ENCODE peak calls at places on chromosomes 13 and 19, in ten cellular contexts. V is AG04450, H is heart left ventricle, X is upper lobe of right lung, E is SK-N-SH, U is fibroblast of lung, R is brain microvascular endothelial cell, J is substantia nigra, P is ascending aorta, B is heart right ventricle. Z is an unnamed sample.

GRCh38 chr19:44113784-44114390 is 688 bp downstream of the ZNF225 start:
- DNase-seq in V (no peak), H (no peak), X (no peak), E (peak), U (no peak), R (no peak), J (no peak), P (no peak), B (no peak), Z (no peak)

GRCh38 chr13:95533545-95534135 is 18.9 kb upstream of the CLDN10 start:
- DNase-seq in V (no peak), H (no peak), X (no peak), E (no peak), U (no peak), R (no peak), J (no peak), P (no peak), B (no peak), Z (no peak)

GRCh38 chr19:33815410-33816340 is 19.0 kb downstream of the KCTD15 start:
- DNase-seq in V (no peak), H (peak), X (peak), E (peak), U (peak), R (peak), J (no peak), P (peak), B (no peak), Z (no peak)

GRCh38 chr13:68748038-68748437 is 1359.6 kb upstream of the ATXN8OS start:
- DNase-seq in V (no peak), H (no peak), X (no peak), E (no peak), U (peak), R (no peak), J (no peak), P (no peak), B (no peak), Z (no peak)

GRCh38 chr19:677601-678380 is 1.6 kb downstream of the FSTL3 start:
- DNase-seq in V (no peak), H (no peak), X (peak), E (no peak), U (peak), R (peak), J (no peak), P (no peak), B (no peak), Z (no peak)

GRCh38 chr19:42253245-42254082 is 1.5 kb downstream of the ERF start:
- DNase-seq in V (no peak), H (peak), X (peak), E (peak), U (peak), R (no peak), J (peak), P (peak), B (peak), Z (peak)

GRCh38 chr19:48490980-48491792 is 20.4 kb downstream of the LMTK3 start:
- DNase-seq in V (no peak), H (no peak), X (peak), E (peak), U (no peak), R (no peak), J (no peak), P (no peak), B (no peak), Z (peak)

GRCh38 chr13:29847501-29847983 is 2.9 kb downstream of the UBL3 start:
- DNase-seq in V (no peak), H (no peak), X (no peak), E (peak), U (peak), R (peak), J (peak), P (no peak), B (no peak), Z (no peak)

GRCh38 chr13:65829241-65830008 is 1400.7 kb downstream of the PCDH9 start:
- DNase-seq in V (no peak), H (no peak), X (no peak), E (no peak), U (no peak), R (no peak), J (no peak), P (no peak), B (no peak), Z (no peak)

GRCh38 chr19:13055213-13056051 is 47.2 kb downstream of the LYL1 start:
- DNase-seq in V (peak), H (peak), X (peak), E (peak), U (peak), R (peak), J (peak), P (peak), B (peak), Z (no peak)

GRCh38 chr19:40298026-40298425 is 12.9 kb upstream of the AKT2 start:
- DNase-seq in V (no peak), H (no peak), X (no peak), E (no peak), U (no peak), R (no peak), J (no peak), P (no peak), B (no peak), Z (no peak)

GRCh38 chr19:31351212-31352193 is 2.3 kb upstream of the TSHZ3 start:
- DNase-seq in V (no peak), H (peak), X (peak), E (peak), U (peak), R (peak), J (no peak), P (no peak), B (peak), Z (no peak)

GRCh38 chr19:41708481-41708880 is at the start of gene CEACAM5:
- DNase-seq in V (no peak), H (peak), X (no peak), E (no peak), U (no peak), R (no peak), J (no peak), P (no peak), B (no peak), Z (no peak)

GRCh38 chr13:22135446-22135845 is 464.6 kb downstream of the FGF9 start:
- DNase-seq in V (no peak), H (no peak), X (no peak), E (no peak), U (no peak), R (no peak), J (no peak), P (no peak), B (no peak), Z (no peak)

GRCh38 chr13:62337109-62337880 is 921.6 kb upstream of the PCDH20 start:
- DNase-seq in V (no peak), H (no peak), X (no peak), E (peak), U (no peak), R (no peak), J (no peak), P (no peak), B (no peak), Z (no peak)

DNA sequence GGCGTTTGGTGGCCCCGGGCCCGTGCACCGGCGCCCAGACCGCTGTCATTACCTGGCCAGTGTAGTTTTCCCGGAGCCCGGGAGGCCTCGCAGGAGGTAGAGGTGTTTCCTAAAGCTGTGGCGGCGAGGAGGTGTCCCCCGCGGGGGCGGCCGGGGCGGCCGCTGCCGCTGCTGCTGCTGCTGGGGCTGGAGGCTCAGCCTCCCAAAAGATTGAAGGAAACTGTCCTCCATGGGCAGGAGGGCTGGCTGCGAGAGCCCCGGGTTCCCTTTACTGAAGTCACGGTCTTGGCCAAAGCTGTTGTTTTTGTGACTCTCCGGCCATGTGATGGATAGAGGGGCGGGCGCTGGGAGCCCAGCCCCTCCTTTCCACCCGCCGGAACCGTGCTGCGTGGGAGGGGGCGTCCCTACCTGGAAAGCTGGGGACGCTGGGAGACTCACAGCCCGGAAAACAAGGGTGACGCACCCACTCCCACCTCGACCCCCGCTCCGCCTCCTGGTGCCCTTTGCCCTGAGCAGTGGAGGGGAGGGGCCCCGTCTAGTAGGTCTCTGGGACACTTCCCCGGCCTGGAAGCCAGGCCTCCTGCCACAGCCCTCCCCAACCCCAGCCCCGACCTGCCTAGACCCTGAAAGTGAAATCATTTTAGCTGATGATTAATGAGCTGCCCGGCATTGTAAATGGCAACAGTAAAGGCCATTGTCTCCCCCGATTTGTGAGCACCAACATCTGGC is at the start of gene N4BP2L1:
- DNase-seq in V (no peak), H (peak), X (peak), E (peak), U (peak), R (peak), J (peak), P (peak), B (peak), Z (peak)
- H3K27ac ChIP-seq in V (no peak), H (peak), X (peak), E (peak), U (no peak), R (no peak), J (peak), P (peak), B (peak), Z (peak)

GRCh38 chr19:28966737-28967401 is 246.1 kb downstream of the UQCRFS1 start:
- DNase-seq in V (no peak), H (no peak), X (no peak), E (no peak), U (peak), R (peak), J (no peak), P (no peak), B (no peak), Z (no peak)
- H3K27ac ChIP-seq in V (no peak), H (no peak), X (no peak), E (no peak), U (no peak), R (no peak), J (no peak), P (no peak), B (peak), Z (no peak)

GRCh38 chr19:10662384-10663251 is 8.5 kb downstream of the ILF3 start:
- DNase-seq in V (no peak), H (no peak), X (no peak), E (no peak), U (peak), R (peak), J (no peak), P (no peak), B (no peak), Z (no peak)
- H3K27ac ChIP-seq in V (no peak), H (no peak), X (no peak), E (no peak), U (no peak), R (no peak), J (no peak), P (no peak), B (no peak), Z (no peak)

DNA sequence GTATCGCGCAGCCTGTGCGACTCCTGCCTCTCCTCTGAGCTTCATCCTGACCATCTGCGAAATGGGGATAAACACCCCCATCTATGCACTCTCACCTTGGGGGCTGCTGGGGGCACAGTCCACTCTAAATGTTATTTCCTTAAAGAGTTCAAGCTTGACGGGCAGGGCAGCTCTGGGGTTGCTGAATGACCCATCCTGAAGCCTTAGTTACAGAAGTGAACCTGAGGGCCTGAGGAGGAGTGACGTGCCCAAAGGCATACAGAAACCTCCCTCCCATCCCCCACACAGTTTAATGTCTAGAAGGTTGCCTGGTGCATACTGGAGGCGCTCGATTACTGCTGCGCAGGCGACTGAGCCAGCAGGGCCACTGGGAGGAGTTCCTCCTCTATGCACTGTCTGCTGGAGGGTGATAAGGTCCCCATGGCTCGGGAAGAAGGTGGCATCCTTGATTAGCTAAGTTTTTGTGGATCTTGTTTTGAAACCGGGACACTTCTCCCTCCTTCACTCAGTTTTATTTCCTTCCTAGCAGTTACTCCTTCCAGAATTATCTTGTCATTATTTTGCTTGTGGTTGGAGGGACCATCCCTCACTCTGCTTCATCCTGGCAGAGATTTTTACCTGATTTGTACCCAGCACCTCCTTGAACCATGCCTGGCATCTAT is 572 bp upstream of the FKBP8 start:
- DNase-seq in V (no peak), H (peak), X (peak), E (no peak), U (peak), R (peak), J (no peak), P (peak), B (peak), Z (peak)
- H3K27ac ChIP-seq in V (peak), H (peak), X (peak), E (no peak), U (no peak), R (no peak), J (no peak), P (peak), B (peak), Z (peak)

DNA sequence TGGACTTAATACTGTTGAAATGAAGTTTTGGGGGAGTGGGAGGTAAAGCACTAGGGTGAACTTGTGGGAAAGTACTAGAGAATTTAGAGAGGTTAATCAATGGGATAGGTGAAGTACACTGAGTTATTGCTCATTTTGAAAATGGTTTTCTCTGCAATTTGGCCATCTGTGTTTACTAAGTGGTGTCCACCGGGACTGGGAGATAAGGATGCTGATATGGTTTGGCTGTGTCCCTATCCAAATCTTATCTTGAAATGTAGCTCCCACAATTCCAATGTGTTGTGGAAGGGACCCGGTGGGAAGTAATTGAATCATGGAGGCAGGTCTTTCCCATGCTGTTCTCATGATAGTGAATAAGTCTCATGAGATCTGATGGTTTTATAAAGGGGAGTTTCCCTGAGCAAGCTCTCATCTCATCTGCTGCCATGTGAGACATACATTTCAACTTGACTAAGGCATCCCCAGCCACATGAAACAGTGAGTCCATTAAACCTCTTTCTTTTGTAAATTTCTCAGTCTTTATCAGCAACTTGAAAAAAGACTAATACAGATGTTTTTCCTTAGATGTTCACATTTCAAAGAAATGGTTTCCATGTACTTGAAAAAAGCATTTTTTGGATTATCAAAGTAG is 1569.4 kb upstream of the PRR20A start:
- DNase-seq in V (no peak), H (no peak), X (no peak), E (no peak), U (no peak), R (no peak), J (no peak), P (no peak), B (no peak), Z (no peak)
- H3K27ac ChIP-seq in V (no peak), H (no peak), X (no peak), E (no peak), U (no peak), R (no peak), J (no peak), P (no peak), B (no peak), Z (no peak)

GRCh38 chr13:48216204-48216711 is 16.7 kb upstream of the ITM2B start:
- DNase-seq in V (no peak), H (no peak), X (no peak), E (no peak), U (no peak), R (no peak), J (no peak), P (no peak), B (no peak), Z (no peak)

GRCh38 chr13:48223016-48223385 is 10.0 kb upstream of the ITM2B start:
- DNase-seq in V (no peak), H (no peak), X (no peak), E (no peak), U (no peak), R (no peak), J (no peak), P (no peak), B (no peak), Z (no peak)

GRCh38 chr13:48222358-48223015 is 10.5 kb upstream of the ITM2B start:
- DNase-seq in V (no peak), H (peak), X (peak), E (no peak), U (no peak), R (no peak), J (no peak), P (no peak), B (peak), Z (no peak)

GRCh38 chr13:48221301-48222190 is 11.5 kb upstream of the ITM2B start:
- DNase-seq in V (no peak), H (no peak), X (no peak), E (no peak), U (no peak), R (no peak), J (no peak), P (no peak), B (no peak), Z (no peak)

GRCh38 chr13:48220592-48221300 is 12.3 kb upstream of the ITM2B start:
- DNase-seq in V (no peak), H (no peak), X (no peak), E (no peak), U (no peak), R (no peak), J (no peak), P (no peak), B (no peak), Z (no peak)
- H3K27ac ChIP-seq in V (no peak), H (peak), X (peak), E (no peak), U (no peak), R (no peak), J (no peak), P (peak), B (peak), Z (peak)

GRCh38 chr13:48733739-48734329 is 80.1 kb downstream of the CYSLTR2 start:
- DNase-seq in V (no peak), H (no peak), X (no peak), E (no peak), U (peak), R (no peak), J (no peak), P (no peak), B (no peak), Z (no peak)
- H3K27ac ChIP-seq in V (no peak), H (no peak), X (no peak), E (no peak), U (no peak), R (no peak), J (no peak), P (no peak), B (no peak), Z (no peak)

GRCh38 chr19:51246153-51246552 is 4.7 kb upstream of the SIGLECL1 start:
- DNase-seq in V (no peak), H (no peak), X (no peak), E (no peak), U (no peak), R (peak), J (no peak), P (no peak), B (no peak), Z (no peak)
- H3K27ac ChIP-seq in V (no peak), H (no peak), X (no peak), E (no peak), U (no peak), R (no peak), J (no peak), P (no peak), B (no peak), Z (no peak)

GRCh38 chr19:2255982-2256685 is at the start of gene JSRP1:
- DNase-seq in V (no peak), H (no peak), X (no peak), E (peak), U (no peak), R (no peak), J (no peak), P (no peak), B (no peak), Z (no peak)

GRCh38 chr19:2261438-2262172 is 5.4 kb upstream of the JSRP1 start:
- DNase-seq in V (no peak), H (peak), X (peak), E (peak), U (no peak), R (no peak), J (no peak), P (no peak), B (no peak), Z (peak)

GRCh38 chr19:2259331-2259730 is 3.1 kb upstream of the JSRP1 start:
- DNase-seq in V (no peak), H (peak), X (no peak), E (no peak), U (no peak), R (no peak), J (no peak), P (no peak), B (no peak), Z (no peak)

GRCh38 chr19:2255112-2255845 is 938 bp downstream of the JSRP1 start:
- DNase-seq in V (no peak), H (peak), X (no peak), E (peak), U (no peak), R (no peak), J (no peak), P (no peak), B (no peak), Z (no peak)

DNA sequence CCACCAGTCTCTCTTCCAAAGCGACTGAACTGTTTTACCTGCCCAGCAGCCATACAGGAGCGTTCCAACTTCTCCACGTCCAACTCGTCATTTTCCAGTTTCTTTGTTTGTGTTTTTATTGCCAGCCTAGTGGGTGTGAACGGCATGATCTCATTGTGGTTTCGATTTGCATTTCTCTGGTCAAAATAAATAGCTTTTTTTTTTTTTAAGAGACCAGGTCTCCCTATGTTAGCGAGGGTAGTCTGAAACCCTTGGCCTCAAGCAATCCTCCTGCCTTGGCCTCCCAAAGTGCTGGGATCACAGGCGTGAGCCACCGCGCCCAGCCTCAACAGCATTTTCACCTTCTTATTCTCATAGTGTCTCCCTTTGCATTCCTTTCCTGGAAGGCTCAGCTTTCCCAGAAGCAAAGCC is 4.1 kb upstream of the JSRP1 start:
- DNase-seq in V (no peak), H (no peak), X (no peak), E (no peak), U (peak), R (no peak), J (no peak), P (no peak), B (no peak), Z (no peak)
- H3K27ac ChIP-seq in V (no peak), H (no peak), X (no peak), E (no peak), U (no peak), R (no peak), J (no peak), P (no peak), B (no peak), Z (no peak)

GRCh38 chr13:104015646-104016396 is 949.6 kb upstream of the SLC10A2 start:
- DNase-seq in V (peak), H (no peak), X (no peak), E (no peak), U (peak), R (peak), J (no peak), P (no peak), B (no peak), Z (no peak)
- H3K27ac ChIP-seq in V (no peak), H (no peak), X (no peak), E (no peak), U (no peak), R (peak), J (no peak), P (no peak), B (no peak), Z (no peak)